ENCODE peak calls at places on chromosome 6, in five cellular contexts. A is breast epithelium, L is HepG2, Y is GM12891, V is stomach. R is an unnamed sample.

GRCh38 chr6:149727793-149728498 is 10.0 kb upstream of the LATS1 start:
- DNase-seq in A (no peak), L (no peak), Y (no peak), V (no peak), R (no peak)

GRCh38 chr6:128271011-128271410 is 249.4 kb downstream of the PTPRK start:
- DNase-seq in A (no peak), L (no peak), Y (no peak), V (peak), R (no peak)

GRCh38 chr6:5081182-5081581 is 4.0 kb upstream of the PPP1R3G start:
- DNase-seq in A (no peak), L (no peak), Y (no peak), V (no peak), R (no peak)

GRCh38 chr6:31794866-31795615 is 511 bp downstream of the VARS1 start:
- DNase-seq in A (no peak), L (no peak), Y (peak), V (no peak), R (no peak)

GRCh38 chr6:152671146-152671545 is 26.6 kb upstream of the MYCT1 start:
- DNase-seq in A (no peak), L (no peak), Y (no peak), V (no peak), R (no peak)

GRCh38 chr6:114987281-114987680 is 644.5 kb upstream of the HS3ST5 start:
- DNase-seq in A (no peak), L (no peak), Y (no peak), V (no peak), R (no peak)

GRCh38 chr6:139126255-139126654 is 8.6 kb upstream of the HECA start:
- DNase-seq in A (no peak), L (no peak), Y (no peak), V (no peak), R (no peak)

GRCh38 chr6:129284225-129284624 is 401.3 kb downstream of the LAMA2 start:
- DNase-seq in A (no peak), L (no peak), Y (no peak), V (no peak), R (no peak)

GRCh38 chr6:163579880-163580295 is 165.4 kb downstream of the QKI start:
- DNase-seq in A (no peak), L (no peak), Y (no peak), V (no peak), R (no peak)

GRCh38 chr6:107965746-107966145 is 7.7 kb upstream of the SEC63 start:
- DNase-seq in A (no peak), L (no peak), Y (no peak), V (no peak), R (no peak)

GRCh38 chr6:71298459-71298858 is 9.8 kb downstream of the OGFRL1 start:
- DNase-seq in A (no peak), L (no peak), Y (no peak), V (no peak), R (no peak)

GRCh38 chr6:55198708-55199107 is 24.4 kb downstream of the HCRTR2 start:
- DNase-seq in A (no peak), L (no peak), Y (no peak), V (no peak), R (no peak)

GRCh38 chr6:25202505-25202904 is 76.7 kb upstream of the CARMIL1 start:
- DNase-seq in A (no peak), L (no peak), Y (no peak), V (no peak), R (no peak)

GRCh38 chr6:166330612-166331011 is 11.7 kb downstream of the SFT2D1 start:
- DNase-seq in A (no peak), L (peak), Y (no peak), V (peak), R (no peak)

GRCh38 chr6:142702501-142703460 is 242.2 kb downstream of the HIVEP2 start:
- DNase-seq in A (peak), L (no peak), Y (no peak), V (no peak), R (no peak)

GRCh38 chr6:46652232-46652602 is 401 bp downstream of the CYP39A1 start:
- DNase-seq in A (no peak), L (no peak), Y (no peak), V (no peak), R (no peak)

GRCh38 chr6:10359581-10359980 is 55.3 kb downstream of the TFAP2A start:
- DNase-seq in A (no peak), L (no peak), Y (no peak), V (no peak), R (no peak)

GRCh38 chr6:144362042-144363018 is 77.2 kb downstream of the UTRN start:
- DNase-seq in A (no peak), L (peak), Y (no peak), V (no peak), R (no peak)

GRCh38 chr6:33271608-33272357 is at the start of the genes RPS18 and VPS52:
- DNase-seq in A (peak), L (peak), Y (peak), V (peak), R (peak)

GRCh38 chr6:71444222-71444621 is 155.6 kb downstream of the OGFRL1 start:
- DNase-seq in A (no peak), L (peak), Y (no peak), V (no peak), R (no peak)

GRCh38 chr6:36110863-36111262 is 19.4 kb upstream of the MAPK13 start:
- DNase-seq in A (no peak), L (no peak), Y (no peak), V (no peak), R (no peak)

GRCh38 chr6:137808191-137808590 is 58.9 kb upstream of the TNFAIP3 start:
- DNase-seq in A (no peak), L (peak), Y (no peak), V (no peak), R (no peak)

GRCh38 chr6:152161501-152161900 is 354.0 kb downstream of the ESR1 start:
- DNase-seq in A (no peak), L (no peak), Y (no peak), V (no peak), R (no peak)

GRCh38 chr6:35357671-35358070 is 15.3 kb downstream of the PPARD start:
- DNase-seq in A (no peak), L (no peak), Y (no peak), V (peak), R (no peak)

GRCh38 chr6:134517145-134517658 is 199.3 kb upstream of the SGK1 start:
- DNase-seq in A (peak), L (peak), Y (no peak), V (peak), R (no peak)

GRCh38 chr6:72966628-72967280 is 258.5 kb downstream of the KHDC1L start:
- DNase-seq in A (no peak), L (no peak), Y (no peak), V (no peak), R (no peak)

GRCh38 chr6:97594834-97595233 is 311.8 kb upstream of the MMS22L start:
- DNase-seq in A (no peak), L (no peak), Y (no peak), V (no peak), R (no peak)

GRCh38 chr6:107180114-107180513 is 64.8 kb upstream of the BEND3 start:
- DNase-seq in A (no peak), L (no peak), Y (no peak), V (no peak), R (no peak)

GRCh38 chr6:90459225-90459758 is 127.6 kb downstream of the MAP3K7 start:
- DNase-seq in A (peak), L (no peak), Y (no peak), V (no peak), R (no peak)

GRCh38 chr6:65745614-65746013 is 38.6 kb upstream of the EYS start:
- DNase-seq in A (no peak), L (no peak), Y (no peak), V (no peak), R (no peak)

GRCh38 chr6:87901613-87902012 is 146.0 kb upstream of the SPACA1 start:
- DNase-seq in A (no peak), L (no peak), Y (no peak), V (no peak), R (no peak)

GRCh38 chr6:136920216-136920857 is 1.8 kb upstream of the SLC35D3 start:
- DNase-seq in A (no peak), L (no peak), Y (no peak), V (no peak), R (no peak)

GRCh38 chr6:142246960-142247359 is 54.8 kb upstream of the ADGRG6 start:
- DNase-seq in A (no peak), L (no peak), Y (no peak), V (no peak), R (no peak)

GRCh38 chr6:54730767-54731665 is 115.6 kb upstream of the FAM83B start:
- DNase-seq in A (no peak), L (no peak), Y (no peak), V (no peak), R (no peak)

GRCh38 chr6:14463110-14463509 is 345.5 kb downstream of the CD83 start:
- DNase-seq in A (no peak), L (no peak), Y (no peak), V (no peak), R (no peak)

GRCh38 chr6:118784641-118785164 is 109.2 kb upstream of the ASF1A start:
- DNase-seq in A (peak), L (peak), Y (no peak), V (no peak), R (no peak)

DNA sequence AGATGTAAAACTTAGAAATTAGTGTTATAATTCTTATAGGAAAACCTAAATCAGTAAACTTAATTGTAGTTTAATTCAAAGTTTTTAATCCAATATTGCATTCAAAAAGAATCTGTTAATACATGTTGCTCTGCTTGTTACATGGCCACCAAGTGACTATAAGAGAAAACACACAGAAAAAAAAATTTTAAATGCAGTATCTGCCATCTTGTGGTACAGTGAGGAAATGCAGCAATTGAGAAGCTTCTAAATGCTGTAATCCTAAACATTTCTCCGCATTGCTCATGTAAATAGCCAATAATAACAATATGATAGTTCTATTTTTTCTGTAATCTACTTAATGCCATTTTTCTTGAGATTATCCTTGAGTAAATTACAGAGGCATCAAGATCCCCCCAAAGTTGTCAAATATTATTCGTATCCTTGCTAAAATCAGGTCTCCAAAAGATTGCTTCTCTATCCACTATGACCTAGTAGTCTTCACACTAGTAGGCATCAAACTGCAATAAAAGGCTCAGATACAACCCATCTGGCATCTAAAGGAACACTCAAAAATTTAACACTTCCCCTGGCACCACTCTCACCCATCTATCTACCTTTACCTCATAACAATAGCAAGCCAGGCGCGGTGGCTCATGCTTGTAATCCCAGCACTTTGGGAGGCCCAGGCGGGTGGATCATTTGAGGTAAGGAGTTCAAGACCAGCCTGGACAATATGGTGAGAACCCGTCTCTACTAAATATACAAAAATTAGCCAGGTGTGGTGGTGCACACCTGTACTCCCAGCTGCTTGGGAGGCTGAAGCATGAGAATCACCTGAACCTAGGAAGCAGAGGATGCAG is 34.6 kb downstream of the HDAC2 start:
- DNase-seq in A (no peak), L (peak), Y (no peak), V (no peak), R (no peak)
- TF ChIP-seq POLR2AphosphoS5 in A (no peak), L (no peak), Y (no peak), V (no peak), R (no peak)

DNA sequence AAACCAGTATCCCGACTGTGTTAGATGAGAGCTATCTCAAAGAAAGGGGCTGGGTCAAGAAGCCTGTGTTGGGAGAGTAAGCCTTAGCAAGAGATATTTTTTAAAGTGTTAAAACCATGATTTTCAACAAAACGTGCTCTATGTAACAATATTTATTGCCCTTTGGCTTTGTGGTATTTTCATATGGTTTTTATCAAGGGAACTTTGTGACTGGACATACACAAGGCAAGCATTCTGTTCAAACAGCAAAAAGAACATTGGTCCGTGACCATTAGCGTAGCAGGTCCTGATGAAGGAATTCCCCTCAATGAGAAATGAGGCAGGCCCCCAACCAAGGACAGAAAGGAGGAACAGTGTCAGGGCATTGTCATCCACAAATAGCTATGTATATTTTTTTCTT is 222.6 kb downstream of the MYLK4 start:
- DNase-seq in A (no peak), L (no peak), Y (no peak), V (no peak), R (no peak)
- TF ChIP-seq POLR2A in A (no peak), L (no peak), Y (no peak), V (no peak), R (no peak)

GRCh38 chr6:29011276-29011734 is 6.2 kb upstream of the ZNF311 start:
- DNase-seq in A (no peak), L (no peak), Y (no peak), V (no peak), R (no peak)
- TF ChIP-seq POLR2AphosphoS5 in A (no peak), L (no peak), Y (no peak), V (no peak), R (no peak)

GRCh38 chr6:157428418-157429202 is 47.6 kb downstream of the ZDHHC14 start:
- DNase-seq in A (no peak), L (peak), Y (no peak), V (no peak), R (no peak)

GRCh38 chr6:157420497-157420896 is 39.5 kb downstream of the ZDHHC14 start:
- DNase-seq in A (no peak), L (no peak), Y (no peak), V (no peak), R (no peak)

GRCh38 chr6:157427969-157428368 is 47.0 kb downstream of the ZDHHC14 start:
- DNase-seq in A (no peak), L (no peak), Y (no peak), V (no peak), R (no peak)

GRCh38 chr6:157429248-157429647 is 48.3 kb downstream of the ZDHHC14 start:
- DNase-seq in A (no peak), L (no peak), Y (no peak), V (no peak), R (no peak)

GRCh38 chr6:157424491-157425020 is 43.6 kb downstream of the ZDHHC14 start:
- DNase-seq in A (no peak), L (peak), Y (no peak), V (no peak), R (no peak)
- TF ChIP-seq POLR2A in A (no peak), L (no peak), Y (no peak), V (no peak), R (no peak)

GRCh38 chr6:22049002-22049401 is 247.8 kb downstream of the PRL start:
- DNase-seq in A (no peak), L (no peak), Y (no peak), V (no peak), R (no peak)
- TF ChIP-seq POLR2AphosphoS5 in A (no peak), L (no peak), Y (no peak), V (no peak), R (no peak)

DNA sequence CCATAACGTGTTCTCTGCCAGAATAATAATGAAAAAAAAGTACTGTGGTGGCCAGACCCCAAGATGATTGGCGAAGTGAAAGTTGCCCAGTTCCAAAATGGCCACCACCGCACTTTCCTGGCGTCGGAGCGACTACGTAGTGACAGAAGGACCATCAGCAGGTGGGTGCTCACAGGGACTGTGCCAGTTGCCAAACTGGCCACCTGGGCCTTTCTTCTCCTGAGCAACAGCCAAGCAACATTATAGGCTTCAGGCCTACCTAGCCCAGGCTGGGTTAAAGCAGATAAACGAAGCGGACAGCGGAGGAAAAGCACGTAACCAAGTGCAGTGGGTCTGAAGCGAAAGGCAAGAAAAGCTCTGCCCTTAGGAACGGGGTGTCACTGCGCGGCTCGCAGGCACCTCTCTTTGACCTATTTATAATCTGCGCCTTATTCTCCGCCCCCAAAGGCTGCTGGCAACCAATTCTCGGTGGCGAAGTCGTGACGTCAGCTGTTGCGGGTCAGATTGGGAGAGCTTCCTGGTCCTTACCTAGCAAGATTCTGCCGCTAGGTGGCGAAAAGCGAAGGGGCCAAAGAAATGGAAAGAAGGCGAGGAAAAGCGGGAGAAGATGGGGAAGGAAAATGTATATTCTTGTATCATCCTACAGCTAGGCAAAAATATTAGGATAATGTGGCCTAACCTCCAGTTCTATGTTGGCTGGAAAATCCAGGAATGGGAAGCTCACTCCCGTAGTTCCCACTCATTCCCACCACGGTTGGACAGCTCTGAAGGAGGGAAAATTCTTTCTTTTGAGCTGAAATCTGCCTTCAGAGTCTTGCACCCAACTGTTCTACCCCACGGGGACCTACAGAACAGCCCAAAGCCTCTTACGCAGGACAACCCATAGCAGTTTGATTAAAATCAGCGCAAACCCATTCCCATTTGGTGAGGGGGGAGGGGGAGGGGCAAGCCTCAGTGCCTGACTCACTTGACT is 6.9 kb upstream of the MOG start:
- DNase-seq in A (peak), L (peak), Y (peak), V (peak), R (peak)
- TF ChIP-seq POLR2A in A (peak), L (peak), Y (peak), V (no peak), R (peak)

DNA sequence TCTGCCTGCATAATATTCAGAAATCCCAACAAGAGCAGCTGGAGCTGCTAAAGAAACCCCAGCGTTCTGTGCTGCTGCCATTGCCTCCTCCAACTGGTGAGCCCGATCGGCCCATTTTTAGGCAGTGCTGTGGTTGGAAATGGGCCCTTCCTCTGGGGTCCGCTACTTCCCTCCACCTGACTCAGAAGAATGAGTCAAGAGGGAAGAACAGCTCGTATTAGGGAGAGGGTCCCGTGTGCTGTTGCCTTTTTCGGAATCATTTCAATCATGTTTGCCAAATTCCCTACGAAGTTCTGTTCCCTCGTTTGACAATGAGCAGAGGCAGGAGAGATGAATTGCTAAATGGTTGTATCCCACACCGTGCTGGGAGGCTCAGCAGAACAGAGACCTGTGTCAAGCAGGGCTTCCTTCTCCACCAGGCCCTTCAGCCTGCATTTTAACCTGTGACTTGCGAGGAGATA is 38.4 kb downstream of the THBS2 start:
- DNase-seq in A (no peak), L (no peak), Y (no peak), V (no peak), R (peak)
- TF ChIP-seq POLR2AphosphoS5 in A (no peak), L (no peak), Y (no peak), V (no peak), R (no peak)

GRCh38 chr6:37569317-37569716 is 69.6 kb upstream of the CCDC167 start:
- DNase-seq in A (no peak), L (no peak), Y (no peak), V (no peak), R (no peak)
- TF ChIP-seq POLR2A in A (no peak), L (no peak), Y (no peak), V (no peak), R (no peak)

DNA sequence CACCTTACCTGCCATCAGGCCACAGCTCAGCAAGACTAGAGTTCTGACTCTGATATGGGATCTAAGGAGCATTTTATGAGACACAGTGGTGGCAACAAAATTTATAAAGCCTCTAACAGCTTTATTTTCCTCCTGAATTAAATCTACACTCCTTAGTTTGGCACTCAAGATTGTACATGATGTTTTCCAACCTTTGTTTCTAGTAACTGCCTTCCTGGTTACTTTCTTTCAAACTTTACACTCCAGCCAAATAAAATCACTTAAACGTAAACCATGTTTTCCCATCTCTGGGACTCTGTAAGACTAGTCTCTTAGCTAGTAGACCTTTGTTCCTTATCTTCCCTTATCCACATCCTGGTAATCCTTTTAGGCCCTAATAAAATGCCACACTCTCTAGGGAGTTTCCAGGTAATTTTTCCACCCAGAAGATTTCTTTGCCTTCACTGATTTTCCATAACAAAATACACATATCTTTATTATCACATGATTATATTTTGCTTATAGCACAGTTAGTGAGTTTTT is 92.1 kb downstream of the PKHD1 start:
- DNase-seq in A (no peak), L (no peak), Y (no peak), V (no peak), R (no peak)
- TF ChIP-seq POLR2AphosphoS5 in A (no peak), L (no peak), Y (no peak), V (no peak), R (no peak)

R was measured in vagina.